ENCODE peak calls at places on chromosomes 3 and 15, in nine cellular contexts. K, W, V, Q, X, Y, Z, O and L are unnamed samples.

GRCh38 chr3:49026536-49026935 is 2.7 kb downstream of the IMPDH2 start:
- DNase-seq in K (no peak), W (no peak), V (no peak), Q (no peak), X (no peak), Y (no peak), Z (no peak), O (no peak), L (no peak)

GRCh38 chr3:196694202-196694638 is 17.8 kb downstream of the CEP19 start:
- DNase-seq in K (no peak), W (no peak), V (no peak), Q (no peak), X (no peak), Y (no peak), Z (no peak), O (peak; percentile 26), L (no peak)

GRCh38 chr3:58824285-58824684 is 157.7 kb upstream of the FAM3D start:
- DNase-seq in K (peak; percentile 26), W (peak; percentile 71), V (no peak), Q (no peak), X (no peak), Y (peak; percentile 5), Z (no peak), O (peak; percentile 51), L (no peak)

GRCh38 chr3:189305412-189305811 is 133.6 kb downstream of the TPRG1 start:
- DNase-seq in K (no peak), W (no peak), V (no peak), Q (no peak), X (no peak), Y (no peak), Z (no peak), O (no peak), L (no peak)

GRCh38 chr15:22873204-22873701 is 34.8 kb downstream of the NIPA2 start:
- DNase-seq in K (no peak), W (no peak), V (no peak), Q (no peak), X (no peak), Y (no peak), Z (no peak), O (peak; percentile 84), L (peak; percentile 58)

GRCh38 chr3:3743754-3744153 is 55.5 kb upstream of the LRRN1 start:
- DNase-seq in K (no peak), W (no peak), V (no peak), Q (no peak), X (no peak), Y (no peak), Z (no peak), O (no peak), L (no peak)

GRCh38 chr3:57512174-57512573 is 32.0 kb downstream of the DNAH12 start:
- DNase-seq in K (no peak), W (no peak), V (no peak), Q (no peak), X (no peak), Y (no peak), Z (no peak), O (no peak), L (no peak)

GRCh38 chr3:122508135-122508914 is 6.4 kb downstream of the KPNA1 start:
- DNase-seq in K (no peak), W (no peak), V (no peak), Q (no peak), X (no peak), Y (no peak), Z (no peak), O (no peak), L (no peak)

GRCh38 chr3:169303660-169304059 is 359.9 kb downstream of the MECOM start:
- DNase-seq in K (no peak), W (no peak), V (no peak), Q (no peak), X (no peak), Y (no peak), Z (no peak), O (no peak), L (no peak)

GRCh38 chr3:58973796-58974195 is 76.0 kb downstream of the CFAP20DC start:
- DNase-seq in K (no peak), W (no peak), V (no peak), Q (no peak), X (no peak), Y (no peak), Z (no peak), O (peak; percentile 61), L (no peak)

GRCh38 chr3:60056394-60056793 is 1006.6 kb upstream of the CFAP20DC start:
- DNase-seq in K (no peak), W (no peak), V (no peak), Q (no peak), X (no peak), Y (no peak), Z (no peak), O (no peak), L (no peak)

GRCh38 chr15:98321916-98322315 is 326.4 kb upstream of the IGF1R start:
- DNase-seq in K (no peak), W (no peak), V (no peak), Q (no peak), X (no peak), Y (peak; percentile 44), Z (no peak), O (no peak), L (no peak)

GRCh38 chr3:27629381-27629780 is 92.7 kb downstream of the EOMES start:
- DNase-seq in K (no peak), W (no peak), V (no peak), Q (no peak), X (no peak), Y (no peak), Z (no peak), O (no peak), L (no peak)

GRCh38 chr3:9911863-9912262 is 5.0 kb upstream of the IL17RC start:
- DNase-seq in K (no peak), W (no peak), V (no peak), Q (no peak), X (no peak), Y (no peak), Z (no peak), O (peak; percentile 36), L (no peak)

GRCh38 chr3:9666704-9667445 is 17.6 kb downstream of the MTMR14 start:
- DNase-seq in K (no peak), W (no peak), V (no peak), Q (no peak), X (no peak), Y (no peak), Z (no peak), O (no peak), L (no peak)

GRCh38 chr15:64182859-64183258 is 20.0 kb upstream of the PPIB start:
- DNase-seq in K (no peak), W (no peak), V (no peak), Q (no peak), X (no peak), Y (no peak), Z (no peak), O (no peak), L (no peak)

GRCh38 chr3:189132125-189132744 is 39.5 kb upstream of the TPRG1 start:
- DNase-seq in K (no peak), W (peak; percentile 84), V (peak; percentile 75), Q (no peak), X (peak; percentile 51), Y (no peak), Z (peak; percentile 65), O (peak; percentile 95), L (peak; percentile 52)

GRCh38 chr3:52873433-52874159 is 23.8 kb downstream of the STIMATE start:
- DNase-seq in K (no peak), W (no peak), V (no peak), Q (no peak), X (no peak), Y (no peak), Z (no peak), O (peak; percentile 83), L (no peak)

GRCh38 chr3:55488398-55489055 is 1.4 kb upstream of the WNT5A start:
- DNase-seq in K (no peak), W (peak; percentile 71), V (no peak), Q (no peak), X (peak; percentile 61), Y (no peak), Z (peak; percentile 74), O (peak; percentile 90), L (no peak)

GRCh38 chr15:45371546-45371945 is 6.8 kb downstream of the GATM start:
- DNase-seq in K (no peak), W (no peak), V (no peak), Q (no peak), X (no peak), Y (no peak), Z (no peak), O (no peak), L (no peak)

GRCh38 chr3:162141232-162141631 is 644.6 kb downstream of the OTOL1 start:
- DNase-seq in K (no peak), W (no peak), V (no peak), Q (no peak), X (no peak), Y (no peak), Z (no peak), O (peak; percentile 71), L (peak; percentile 79)

GRCh38 chr15:92599394-92599970 is 56.1 kb downstream of the FAM174B start:
- DNase-seq in K (no peak), W (no peak), V (no peak), Q (no peak), X (no peak), Y (no peak), Z (no peak), O (peak; percentile 95), L (no peak)